ENCODE peak calls at places on chromosomes 6 and 20, in four cellular contexts. R is H54, U is GM12892, M is uterus. Y is an unnamed sample.

GRCh38 chr6:151497935-151498726 is 4.3 kb downstream of the CCDC170 start:
- DNase-seq in R (no peak), M (no peak), U (no peak), Y (no peak)

GRCh38 chr20:35886537-35886936 is 67.8 kb downstream of the SCAND1 start:
- DNase-seq in U (no peak), M (no peak), R (no peak), Y (peak)

GRCh38 chr20:38673731-38674177 is 50.5 kb upstream of the SLC32A1 start:
- DNase-seq in R (no peak), M (no peak), U (no peak), Y (peak)

GRCh38 chr6:27940766-27941165 is 16.3 kb upstream of the OR2B6 start:
- DNase-seq in R (no peak), U (no peak), M (no peak), Y (peak)

GRCh38 chr6:109513571-109514071 is 30.6 kb upstream of the ZBTB24 start:
- DNase-seq in M (no peak), U (no peak), R (no peak), Y (no peak)

GRCh38 chr20:51541189-51542032 is 1.1 kb downstream of the NFATC2 start:
- DNase-seq in U (no peak), M (peak), R (no peak), Y (peak)

GRCh38 chr20:641516-641913 is 11.5 kb downstream of the SRXN1 start:
- DNase-seq in R (no peak), U (no peak), M (no peak), Y (no peak)

GRCh38 chr6:27518881-27519795 is 46.2 kb upstream of the ZNF184 start:
- DNase-seq in R (no peak), U (no peak), M (peak), Y (peak)

GRCh38 chr6:118100763-118101162 is 193.7 kb downstream of the SLC35F1 start:
- DNase-seq in U (no peak), R (no peak), M (no peak), Y (no peak)

GRCh38 chr20:59985864-59986263 is 27.6 kb downstream of the CDH26 start:
- DNase-seq in R (no peak), U (no peak), M (no peak), Y (no peak)

GRCh38 chr6:118896339-118897136 is 2.6 kb downstream of the ASF1A start:
- DNase-seq in U (no peak), M (no peak), R (peak), Y (peak)

GRCh38 chr6:132270745-132271414 is 130.4 kb downstream of the MOXD1 start:
- DNase-seq in M (no peak), R (no peak), U (no peak), Y (no peak)

GRCh38 chr20:54063580-54063979 is 6.8 kb downstream of the BCAS1 start:
- DNase-seq in R (no peak), U (no peak), M (no peak), Y (no peak)

GRCh38 chr20:50070361-50070760 is 42.6 kb downstream of the UBE2V1 start:
- DNase-seq in M (no peak), U (no peak), R (no peak), Y (no peak)

GRCh38 chr6:31399589-31400466 is 3.6 kb upstream of the MICA start:
- DNase-seq in R (peak), U (peak), M (peak), Y (peak)

GRCh38 chr20:50085481-50086365 is 27.2 kb downstream of the UBE2V1 start:
- DNase-seq in R (no peak), U (peak), M (peak), Y (peak)

GRCh38 chr6:76774750-76775396 is 688.4 kb downstream of the HTR1B start:
- DNase-seq in R (no peak), M (no peak), U (no peak), Y (no peak)

GRCh38 chr20:38633577-38634093 is 32.0 kb downstream of the ARHGAP40 start:
- DNase-seq in U (peak), R (peak), M (no peak), Y (peak)

GRCh38 chr20:63328026-63328700 is 33.0 kb downstream of the CHRNA4 start:
- DNase-seq in R (no peak), M (no peak), U (no peak), Y (no peak)

GRCh38 chr6:84282566-84282965 is 55.1 kb upstream of the CEP162 start:
- DNase-seq in U (no peak), R (no peak), M (no peak), Y (peak)

GRCh38 chr6:170290306-170291128 is at the start of gene DLL1:
- DNase-seq in U (no peak), M (no peak), R (peak), Y (no peak)

GRCh38 chr6:143536866-143537691 is 25.6 kb upstream of the FUCA2 start:
- DNase-seq in M (peak), R (no peak), U (peak), Y (peak)
- TF ChIP-seq POLR2A in M (no peak), R (peak), U (no peak), Y (no peak)

DNA sequence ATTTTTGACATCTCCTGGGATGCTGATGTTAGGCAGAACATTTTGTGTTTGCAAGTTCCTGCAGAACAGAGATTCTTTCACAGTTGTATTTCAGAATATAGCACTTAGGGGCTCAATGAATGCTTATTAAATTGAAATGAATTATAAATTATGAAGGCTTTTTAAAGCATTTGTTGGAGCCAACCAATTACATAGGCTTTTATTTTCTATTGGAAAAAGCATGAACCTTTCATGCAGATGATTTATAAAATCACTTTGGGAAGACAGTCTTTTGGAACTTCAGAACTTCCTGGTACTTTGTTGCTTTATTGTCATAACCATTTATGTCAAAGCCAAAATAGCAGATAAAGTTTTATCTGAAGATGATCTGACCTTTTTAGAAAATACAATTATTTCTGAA is 69.2 kb upstream of the HINT3 start:
- DNase-seq in M (no peak), R (no peak), U (no peak), Y (no peak)
- TF ChIP-seq POLR2A in M (no peak), R (no peak), U (no peak), Y (no peak)

DNA sequence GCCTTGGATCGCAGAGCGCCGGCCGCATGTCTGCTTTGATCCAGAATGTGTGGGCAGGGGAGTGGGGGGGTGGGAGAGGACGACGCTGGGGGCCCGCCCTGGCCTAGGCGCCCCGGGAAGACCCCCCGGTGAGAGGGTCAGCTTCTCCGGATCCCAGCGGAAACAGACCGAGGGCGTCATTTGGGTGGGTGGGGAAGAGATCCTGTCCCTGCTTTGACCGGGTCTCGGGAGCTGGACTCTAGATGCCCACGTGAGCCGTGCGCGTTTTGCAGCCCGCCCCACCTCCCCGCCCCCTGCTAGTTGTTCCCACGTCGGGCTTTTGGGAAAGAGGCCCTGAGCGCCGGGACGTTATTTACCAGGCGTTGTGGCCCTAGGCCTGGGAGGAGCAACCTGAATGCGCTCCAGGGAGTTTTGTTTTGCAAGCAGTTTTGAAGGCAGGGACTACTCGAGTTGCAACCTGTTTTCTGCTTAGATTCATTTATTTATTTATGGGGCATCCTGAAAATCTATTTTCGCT is 1.5 kb downstream of the DSP start:
- DNase-seq in R (no peak), M (peak), U (peak), Y (no peak)
- TF ChIP-seq POLR2A in R (no peak), M (no peak), U (no peak), Y (no peak)

GRCh38 chr6:166007349-166008263 is 160.0 kb downstream of the TBXT start:
- DNase-seq in R (no peak), M (peak), U (no peak), Y (no peak)

GRCh38 chr6:166005846-166006592 is 161.6 kb downstream of the TBXT start:
- DNase-seq in M (peak), U (no peak), R (no peak), Y (no peak)

GRCh38 chr6:166005401-166005845 is 162.2 kb downstream of the TBXT start:
- DNase-seq in R (no peak), U (no peak), M (peak), Y (no peak)

GRCh38 chr6:166008441-166009369 is 158.9 kb downstream of the TBXT start:
- DNase-seq in R (no peak), U (no peak), M (no peak), Y (no peak)

DNA sequence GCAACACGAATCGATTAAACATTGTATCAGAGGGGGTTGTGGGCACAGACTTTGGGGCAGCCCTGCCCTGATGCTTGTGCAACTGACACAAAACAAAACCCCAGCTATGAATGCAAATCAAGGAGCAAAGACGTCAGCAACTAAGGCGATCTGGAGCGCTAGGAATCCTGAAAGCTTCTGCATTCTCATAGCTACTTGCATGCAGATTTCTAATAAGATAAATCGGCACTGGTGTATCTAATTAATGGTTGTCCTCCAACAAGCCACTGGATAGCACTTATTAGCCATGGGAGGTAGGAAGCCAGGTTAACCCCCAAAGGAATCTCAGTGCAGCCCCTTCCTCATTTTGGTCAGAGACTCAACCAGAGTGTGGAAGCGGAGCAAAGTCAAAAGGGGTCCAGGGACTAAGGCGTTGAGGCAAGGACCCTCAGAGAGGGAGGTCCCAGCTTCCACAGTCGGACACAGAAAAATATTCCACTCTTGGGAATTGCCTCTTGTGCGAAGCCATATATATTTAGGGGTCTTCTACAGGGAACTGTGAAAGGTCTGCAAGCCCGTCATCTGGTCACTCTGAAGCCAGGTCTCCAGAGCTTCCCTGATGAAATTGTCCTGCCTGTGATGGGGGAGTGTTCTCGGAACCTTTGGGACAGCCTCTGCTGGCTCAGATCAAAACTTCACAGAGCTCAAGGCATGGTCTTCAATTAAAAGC is 160.9 kb downstream of the TBXT start:
- DNase-seq in U (no peak), M (no peak), R (no peak), Y (no peak)
- TF ChIP-seq POLR2A in U (no peak), M (no peak), R (no peak), Y (no peak)

GRCh38 chr6:159726918-159727716 is at the start of gene WTAP:
- DNase-seq in U (peak), R (peak), M (peak), Y (peak)
- TF ChIP-seq POLR2A in U (peak), R (peak), M (peak), Y (peak)

Y was measured in erythroblast.